ENCODE peak calls at places on chromosomes 6 and 20, in four cellular contexts. M, C, F and Y are unnamed samples.

GRCh38 chr6:105270511-105270910 is 90.7 kb upstream of the POPDC3 start:
- DNase-seq in F (peak; percentile 89), C (no peak), M (peak; percentile 34), Y (no peak)

GRCh38 chr6:37535701-37536461 is 36.2 kb upstream of the CCDC167 start:
- DNase-seq in M (no peak), F (no peak), C (no peak), Y (peak; percentile 48)

GRCh38 chr20:47681977-47682812 is 103.1 kb downstream of the SULF2 start:
- DNase-seq in M (no peak), C (peak; percentile 76), F (peak; percentile 29), Y (no peak)

GRCh38 chr6:83221886-83222479 is 28.8 kb downstream of the RWDD2A start:
- DNase-seq in M (peak; percentile 54), F (peak; percentile 60), C (no peak), Y (peak; percentile 47)

GRCh38 chr6:150600302-150601017 is 775 bp downstream of the PLEKHG1 start:
- DNase-seq in F (peak; percentile 43), C (peak; percentile 55), M (peak; percentile 26), Y (peak; percentile 79)

GRCh38 chr6:78611886-78612480 is 255.4 kb upstream of the IRAK1BP1 start:
- DNase-seq in F (peak; percentile 34), C (no peak), M (no peak), Y (peak; percentile 42)

GRCh38 chr20:58436868-58437645 is 48.0 kb downstream of the VAPB start:
- DNase-seq in M (no peak), C (no peak), F (no peak), Y (peak; percentile 12)

GRCh38 chr6:90021701-90022100 is 127.4 kb downstream of the GJA10 start:
- DNase-seq in F (no peak), C (no peak), M (no peak), Y (no peak)

DNA sequence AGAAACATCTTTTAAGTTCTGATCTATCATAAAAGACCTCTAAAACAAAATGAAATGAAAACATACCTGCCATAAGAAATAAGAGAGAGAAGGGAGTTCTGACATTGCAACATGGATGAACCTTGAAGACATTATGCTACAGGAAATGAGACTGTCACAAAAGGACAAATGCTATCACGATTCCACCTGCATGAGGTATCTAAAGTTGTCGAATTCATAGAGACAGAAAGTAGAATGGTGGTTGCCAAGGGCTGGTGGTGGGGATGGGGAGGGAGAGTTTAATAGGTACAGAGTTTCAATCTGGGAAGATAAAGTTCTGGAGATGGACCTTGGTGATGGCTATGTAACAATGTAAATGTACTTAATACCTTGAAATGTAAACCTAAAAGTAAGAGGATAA is 3.3 kb downstream of the EZR start:
- DNase-seq in C (no peak), F (no peak), M (no peak), Y (no peak)
- H3K4me3 ChIP-seq in C (peak overlapping the region; percentile 57), F (no peak overlapping the region), M (no peak overlapping the region), Y (peak overlapping the region; percentile 86)

DNA sequence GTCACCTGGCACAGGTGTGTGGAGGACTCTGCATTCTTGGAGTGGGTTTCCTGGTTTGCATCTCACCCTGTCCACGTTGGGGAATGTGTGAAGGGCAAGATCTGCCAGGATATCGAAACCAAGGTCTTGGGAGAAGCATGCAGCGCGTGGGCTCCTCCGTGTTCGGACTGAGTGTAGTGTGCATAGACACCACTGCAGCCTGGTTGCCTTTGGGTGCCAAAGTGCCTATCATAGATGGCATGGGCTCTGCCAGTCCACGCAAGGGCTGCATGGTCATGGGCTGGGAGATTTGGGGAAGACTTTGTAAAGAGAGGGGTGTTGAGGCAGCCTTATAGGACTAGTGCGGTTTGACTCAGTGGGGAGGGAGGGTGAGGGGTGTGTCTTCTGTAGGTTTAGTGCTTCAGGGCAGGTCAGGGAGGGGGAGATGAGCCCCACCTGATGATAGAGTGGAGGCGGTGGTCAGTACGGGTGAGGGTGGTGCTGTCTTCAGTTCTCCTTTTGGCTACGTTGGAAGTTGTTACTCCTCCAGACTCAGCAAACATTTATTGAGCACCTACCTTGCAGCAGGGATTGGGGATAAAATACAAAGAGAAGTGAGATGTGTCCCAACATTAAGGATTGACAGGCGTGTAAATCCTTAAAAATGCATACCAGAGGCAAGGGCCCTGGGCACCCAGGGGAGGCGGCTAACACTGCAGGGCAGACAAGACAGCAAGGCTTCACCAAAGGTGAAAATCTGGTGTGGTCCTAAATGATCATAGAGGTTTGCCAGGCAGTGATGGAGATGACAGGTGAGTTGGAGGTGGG is 28.3 kb downstream of the DUSP22 start:
- DNase-seq in F (no peak), C (no peak), M (no peak), Y (no peak)
- H3K4me3 ChIP-seq in F (no peak overlapping the region), C (no peak overlapping the region), M (no peak overlapping the region), Y (no peak overlapping the region)

GRCh38 chr20:2465100-2465499 is 5.5 kb downstream of the SNRPB start:
- DNase-seq in C (no peak), F (no peak), M (no peak), Y (no peak)

GRCh38 chr20:2467412-2467811 is 3.2 kb downstream of the SNRPB start:
- DNase-seq in M (no peak), C (no peak), F (no peak), Y (no peak)

GRCh38 chr20:2470432-2471193 is at the start of gene SNRPB:
- DNase-seq in M (peak; percentile 99), F (peak; percentile 99), C (peak; percentile 94), Y (peak; percentile 100)

GRCh38 chr20:2470051-2470431 is 548 bp downstream of the SNRPB start:
- DNase-seq in M (peak; percentile 55), C (no peak), F (peak; percentile 62), Y (peak; percentile 68)

DNA sequence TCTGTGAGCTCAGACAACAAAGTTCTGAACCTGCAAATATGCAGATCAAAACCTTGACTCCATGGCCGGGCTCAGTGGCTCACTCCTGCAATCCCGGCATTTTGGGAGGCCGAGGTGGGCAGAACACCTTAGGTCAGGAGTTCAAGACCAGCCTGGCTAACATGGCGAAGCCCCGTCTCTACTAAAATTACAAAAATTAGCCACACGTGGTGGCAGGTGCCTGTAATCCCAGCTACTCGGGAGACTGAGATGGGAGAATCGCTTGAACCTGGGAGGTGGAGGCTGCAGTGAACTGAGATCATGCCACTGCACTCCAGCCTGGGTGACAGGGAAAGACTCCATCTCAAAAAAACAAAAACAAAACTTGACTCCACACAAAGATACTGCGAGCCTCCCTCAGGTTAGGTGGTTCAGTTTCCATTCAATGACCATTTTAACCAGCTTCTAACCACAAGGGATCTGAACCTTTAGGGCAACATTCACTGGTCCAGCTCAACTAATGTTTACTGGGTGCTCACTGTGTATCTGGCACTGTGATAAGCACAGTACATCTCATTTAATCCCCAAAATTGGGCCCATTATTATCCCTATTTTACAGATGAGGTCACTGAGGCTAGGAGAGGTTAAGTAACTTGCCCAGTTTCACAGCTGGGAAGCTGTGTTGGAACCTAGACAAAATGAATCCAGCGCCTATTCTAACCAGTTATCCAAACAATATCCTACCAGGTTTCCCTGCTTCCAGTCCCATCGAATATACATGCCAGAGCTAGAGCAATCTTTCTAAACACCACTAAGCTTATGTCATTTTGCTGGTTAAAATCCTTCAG is 1.8 kb downstream of the SNRPB start:
- DNase-seq in M (peak; percentile 29), C (no peak), F (peak; percentile 23), Y (no peak)
- H3K4me3 ChIP-seq in M (peak overlapping the region; percentile 76), C (peak overlapping the region; percentile 65), F (peak overlapping the region; percentile 75), Y (peak overlapping the region; percentile 92)

DNA sequence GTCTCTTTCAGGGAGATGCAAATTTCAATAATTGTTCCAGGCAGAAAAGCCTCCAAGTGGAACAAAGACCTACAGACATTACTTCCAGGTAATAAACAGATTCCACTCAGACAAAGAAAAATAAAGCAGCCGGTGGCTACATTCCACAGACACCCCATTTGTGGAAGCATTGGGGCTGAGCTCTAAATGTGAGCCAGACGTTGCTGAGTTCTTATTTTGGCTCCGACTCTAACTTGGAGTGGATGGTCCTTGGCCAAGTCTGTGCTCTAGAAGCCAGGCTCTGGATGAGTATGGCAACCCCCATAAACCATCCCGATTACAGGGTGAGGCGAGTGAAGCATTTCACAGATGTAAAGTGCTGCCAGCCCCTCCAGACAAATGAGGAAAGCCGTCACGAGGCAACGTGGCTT is 6.6 kb downstream of the TRAM2 start:
- DNase-seq in F (peak; percentile 73), C (no peak), M (no peak), Y (no peak)
- H3K4me3 ChIP-seq in F (no peak overlapping the region), C (no peak overlapping the region), M (no peak overlapping the region), Y (no peak overlapping the region)

GRCh38 chr6:31837612-31838553 is 10.3 kb downstream of the HSPA1B start:
- DNase-seq in M (no peak), C (no peak), F (peak; percentile 41), Y (no peak)
- H3K4me3 ChIP-seq in M (peak overlapping the region; percentile 93), C (peak overlapping the region; percentile 1), F (peak overlapping the region; percentile 92), Y (peak overlapping the region; percentile 92)

GRCh38 chr20:8647868-8648495 is 420.9 kb upstream of the PLCB4 start:
- DNase-seq in M (no peak), F (peak; percentile 44), C (peak; percentile 19), Y (no peak)

GRCh38 chr20:8640461-8640860 is 428.4 kb upstream of the PLCB4 start:
- DNase-seq in C (no peak), F (no peak), M (no peak), Y (no peak)

GRCh38 chr20:8642247-8642646 is 426.6 kb upstream of the PLCB4 start:
- DNase-seq in C (no peak), M (no peak), F (no peak), Y (peak; percentile 63)

GRCh38 chr20:8646716-8647115 is 422.2 kb upstream of the PLCB4 start:
- DNase-seq in F (peak; percentile 34), M (peak; percentile 83), C (no peak), Y (no peak)

DNA sequence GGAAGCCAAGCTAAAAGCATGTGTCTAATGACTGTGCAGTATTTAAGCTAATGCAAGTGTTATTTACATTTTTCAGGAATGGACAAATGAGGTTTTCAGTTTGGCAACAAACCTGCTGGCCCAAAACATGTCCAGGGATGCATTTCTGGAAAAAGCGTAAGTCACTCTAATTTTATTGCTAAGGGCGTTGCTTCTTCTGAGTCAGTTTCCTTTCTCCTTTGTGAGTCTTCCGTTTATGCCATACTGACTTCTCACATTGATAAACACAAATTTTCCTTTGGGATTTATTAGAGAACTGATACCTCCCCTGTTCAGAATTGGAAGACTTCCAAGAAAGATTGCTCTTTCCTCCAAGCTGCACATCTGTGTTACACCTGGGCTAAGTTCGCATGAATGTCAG is 422.9 kb upstream of the PLCB4 start:
- DNase-seq in C (no peak), F (peak; percentile 75), M (peak; percentile 52), Y (peak; percentile 93)
- H3K4me3 ChIP-seq in C (no peak overlapping the region), F (no peak overlapping the region), M (no peak overlapping the region), Y (no peak overlapping the region)